ENCODE peak calls at places on chromosomes 2 and 18, in nine cellular contexts. C is body of pancreas; R is OCI-LY7; F is hepatocyte; L is naive thymus-derived CD4-positive, alpha-beta T cell; J is iPS DF 6.9; B is aorta; X is esophagus squamous epithelium; W is GM23338. O is an unnamed sample.

GRCh38 chr18:3029215-3029972 is 16.4 kb upstream of the LPIN2 start:
- DNase-seq in B (no peak), L (no peak), R (no peak), W (no peak), J (no peak), C (no peak), X (no peak), F (peak; percentile 67), O (no peak)

GRCh38 chr2:46213906-46214305 is 83.3 kb upstream of the EPAS1 start:
- DNase-seq in B (no peak), W (no peak), C (no peak), F (no peak), L (no peak), J (no peak), X (no peak), R (no peak), O (no peak)

GRCh38 chr2:16665746-16666452 is at the start of gene CYRIA:
- DNase-seq in B (peak; percentile 77), X (no peak), R (peak; percentile 73), W (peak; percentile 57), J (no peak), C (peak; percentile 62), L (peak; percentile 16), F (peak; percentile 81), O (no peak)

GRCh38 chr18:79900610-79901570 is 50.6 kb downstream of the SLC66A2 start:
- DNase-seq in C (no peak), B (peak; percentile 46), F (no peak), X (no peak), R (no peak), W (no peak), J (no peak), L (no peak), O (no peak)

GRCh38 chr18:3595282-3596273 is 145.6 kb downstream of the TGIF1 start:
- DNase-seq in B (peak; percentile 58), L (no peak), J (no peak), X (no peak), W (no peak), C (peak; percentile 70), R (peak; percentile 64), F (peak; percentile 67), O (no peak)

GRCh38 chr2:98828793-98829371 is 98.0 kb upstream of the MGAT4A start:
- DNase-seq in J (no peak), C (no peak), W (no peak), R (no peak), L (no peak), F (no peak), X (no peak), B (no peak), O (no peak)

GRCh38 chr18:49168970-49169619 is 218.3 kb upstream of the SMAD7 start:
- DNase-seq in W (peak; percentile 8), B (no peak), C (peak; percentile 48), R (peak; percentile 51), J (no peak), L (no peak), F (peak; percentile 30), X (no peak), O (no peak)

GRCh38 chr2:232487385-232488096 is at the start of gene ECEL1:
- DNase-seq in W (peak; percentile 66), X (no peak), L (no peak), R (no peak), C (no peak), F (no peak), J (no peak), B (peak; percentile 37), O (no peak)

GRCh38 chr18:72762505-72763122 is 105.2 kb downstream of the NETO1 start:
- DNase-seq in J (peak; percentile 16), X (no peak), W (peak; percentile 73), C (peak; percentile 9), R (peak; percentile 30), F (peak; percentile 75), L (peak; percentile 2), B (no peak), O (no peak)

GRCh38 chr2:127024769-127025356 is 82.1 kb downstream of the BIN1 start:
- DNase-seq in B (no peak), X (no peak), W (peak; percentile 91), J (peak; percentile 35), L (no peak), C (peak; percentile 31), F (peak; percentile 78), R (no peak), O (no peak)

GRCh38 chr2:241009601-241010530 is 11.4 kb downstream of the SNED1 start:
- DNase-seq in B (peak; percentile 74), W (peak; percentile 74), F (peak; percentile 60), L (peak; percentile 70), X (no peak), R (no peak), J (peak; percentile 29), C (peak; percentile 75), O (no peak)

GRCh38 chr18:47343291-47343690 is 91.8 kb upstream of the SKOR2 start:
- DNase-seq in F (no peak), W (no peak), C (no peak), L (no peak), X (no peak), J (no peak), B (no peak), R (no peak), O (no peak)

GRCh38 chr18:58338961-58339722 is 289.7 kb downstream of the ALPK2 start:
- DNase-seq in W (peak; percentile 84), J (no peak), F (peak; percentile 47), R (no peak), X (no peak), C (peak; percentile 63), L (no peak), B (no peak), O (no peak)

GRCh38 chr18:59988098-59988706 is 88.4 kb downstream of the PMAIP1 start:
- DNase-seq in J (no peak), B (no peak), L (peak; percentile 24), C (peak; percentile 37), W (peak; percentile 65), X (no peak), R (peak; percentile 53), F (peak; percentile 55), O (no peak)

GRCh38 chr2:229118947-229119346 is 152.1 kb downstream of the PID1 start:
- DNase-seq in F (no peak), R (no peak), J (no peak), B (no peak), C (no peak), W (no peak), L (no peak), X (no peak), O (no peak)

GRCh38 chr2:44362207-44363015 is 664 bp downstream of the CAMKMT start:
- DNase-seq in W (peak; percentile 77), B (peak; percentile 63), F (peak; percentile 56), L (peak; percentile 54), C (peak; percentile 25), R (peak; percentile 59), X (no peak), J (no peak), O (no peak)

GRCh38 chr2:27209621-27210401 is 2.0 kb upstream of the ATRAID start:
- DNase-seq in J (no peak), R (peak; percentile 14), L (no peak), W (no peak), F (peak; percentile 63), B (no peak), C (no peak), X (no peak), O (no peak)

GRCh38 chr2:228675042-228675441 is 493.6 kb upstream of the SPHKAP start:
- DNase-seq in X (no peak), L (no peak), C (peak; percentile 31), F (no peak), B (no peak), R (no peak), W (no peak), J (no peak), O (no peak)

GRCh38 chr2:27717070-27717453 is 53.4 kb downstream of the SLC4A1AP start:
- DNase-seq in X (no peak), J (no peak), F (no peak), L (no peak), C (no peak), B (no peak), W (peak; percentile 19), R (no peak), O (no peak)

GRCh38 chr2:227509824-227510619 is 38.1 kb downstream of the AGFG1 start:
- DNase-seq in B (no peak), C (no peak), R (no peak), J (no peak), W (peak; percentile 32), X (no peak), L (no peak), F (no peak), O (no peak)
- H3K4me1 ChIP-seq in B (no peaks in the 10 kb centered on the region), C (peaks cover 54% of the 10 kb centered on the region), R (no peaks in the 10 kb centered on the region), J (peaks cover 3% of the 10 kb centered on the region), W (peaks cover 70% of the 10 kb centered on the region), X (no peaks in the 10 kb centered on the region), L (peaks cover 8% of the 10 kb centered on the region), F (peaks cover 40% of the 10 kb centered on the region), O (peaks cover 13% of the 10 kb centered on the region)

GRCh38 chr2:96209011-96209728 is 543 bp upstream of the STARD7 start:
- DNase-seq in B (no peak), F (no peak), J (no peak), X (no peak), W (no peak), C (no peak), R (no peak), L (no peak), O (no peak)
- H3K27ac ChIP-seq in B (no peak overlapping the region), F (peak overlapping the region; percentile 89), J (no peak overlapping the region), X (peak overlapping the region; percentile 92), W (peak overlapping the region; percentile 95), C (peak overlapping the region; percentile 97), R (peak overlapping the region; percentile 81), L (peak overlapping the region; percentile 87), O (peak overlapping the region; percentile 69)

GRCh38 chr2:102999958-103000357 is 238.1 kb downstream of the TMEM182 start:
- DNase-seq in R (no peak), F (no peak), W (no peak), L (no peak), X (no peak), C (no peak), J (no peak), B (no peak), O (no peak)
- H3K4me3 ChIP-seq in R (no peak overlapping the region), F (no peak overlapping the region), W (no peak overlapping the region), L (no peak overlapping the region), X (no peak overlapping the region), C (no peak overlapping the region), J (no peak overlapping the region), B (no peak overlapping the region), O (no peak overlapping the region)

GRCh38 chr2:72143441-72144356 is 4.0 kb downstream of the CYP26B1 start:
- DNase-seq in B (peak; percentile 63), F (no peak), W (peak; percentile 42), C (no peak), L (no peak), R (no peak), J (no peak), X (no peak), O (no peak)

GRCh38 chr2:72141032-72141645 is 6.5 kb downstream of the CYP26B1 start:
- DNase-seq in J (no peak), B (peak; percentile 20), C (no peak), L (no peak), R (no peak), F (no peak), W (no peak), X (no peak), O (no peak)

GRCh38 chr2:72142743-72143440 is 4.8 kb downstream of the CYP26B1 start:
- DNase-seq in L (no peak), C (peak; percentile 43), X (no peak), B (peak; percentile 77), R (no peak), F (peak; percentile 86), W (peak; percentile 73), J (no peak), O (no peak)

GRCh38 chr2:72140621-72140960 is 7.1 kb downstream of the CYP26B1 start:
- DNase-seq in F (no peak), C (no peak), R (no peak), L (no peak), J (no peak), X (no peak), B (no peak), W (no peak), O (no peak)

GRCh38 chr2:72141881-72142742 is 5.5 kb downstream of the CYP26B1 start:
- DNase-seq in R (no peak), W (no peak), C (peak; percentile 1), B (peak; percentile 38), J (no peak), L (no peak), F (no peak), X (no peak), O (no peak)
- H3K4me1 ChIP-seq in R (no peaks in the 10 kb centered on the region), W (peaks cover 30% of the 10 kb centered on the region), C (peaks cover 53% of the 10 kb centered on the region), B (no peaks in the 10 kb centered on the region), J (peaks cover 5% of the 10 kb centered on the region), L (peaks cover 4% of the 10 kb centered on the region), F (peaks cover 35% of the 10 kb centered on the region), X (peaks cover 41% of the 10 kb centered on the region), O (peaks cover 21% of the 10 kb centered on the region)